ENCODE peak calls at places on chromosome 22, in four cellular contexts. One of them, this sample, is unnamed.

GRCh38 chr22:50262460-50262911 is 1.0 kb upstream of the MAPK12 start:
- DNase-seq in stomach: no peak
- DNase-seq in tibial nerve: no peak
- DNase-seq in GM12892: no peak
- DNase-seq in this sample: peak; percentile 82

GRCh38 chr22:33105501-33105911 is 47.3 kb upstream of the SYN3 start:
- DNase-seq in stomach: no peak
- DNase-seq in tibial nerve: no peak
- DNase-seq in GM12892: no peak
- DNase-seq in this sample: no peak

GRCh38 chr22:41243361-41243760 is 2.6 kb upstream of the CHADL start:
- DNase-seq in stomach: no peak
- DNase-seq in tibial nerve: no peak
- DNase-seq in GM12892: no peak
- DNase-seq in this sample: no peak

GRCh38 chr22:45272498-45272897 is 12.3 kb upstream of the UPK3A start:
- DNase-seq in tibial nerve: no peak
- DNase-seq in stomach: no peak
- DNase-seq in GM12892: no peak
- DNase-seq in this sample: no peak

GRCh38 chr22:43831561-43832392 is 19.7 kb upstream of the EFCAB6 start:
- DNase-seq in GM12892: no peak
- DNase-seq in stomach: no peak
- DNase-seq in tibial nerve: no peak
- DNase-seq in this sample: no peak

GRCh38 chr22:42792909-42793847 is 63.9 kb downstream of the ARFGAP3 start:
- DNase-seq in tibial nerve: no peak
- DNase-seq in stomach: peak; percentile 23
- DNase-seq in GM12892: no peak
- DNase-seq in this sample: no peak

GRCh38 chr22:27612075-27612474 is 189.5 kb downstream of the MN1 start:
- DNase-seq in tibial nerve: no peak
- DNase-seq in stomach: no peak
- DNase-seq in GM12892: no peak
- DNase-seq in this sample: no peak

GRCh38 chr22:49026476-49027121 is 801.1 kb downstream of the BRD1 start:
- DNase-seq in stomach: no peak
- DNase-seq in tibial nerve: no peak
- DNase-seq in GM12892: no peak
- DNase-seq in this sample: no peak

GRCh38 chr22:49633010-49633324 is 194.7 kb downstream of the BRD1 start:
- DNase-seq in stomach: no peak
- DNase-seq in GM12892: no peak
- DNase-seq in tibial nerve: no peak
- DNase-seq in this sample: no peak

GRCh38 chr22:42270178-42270511 is 308 bp downstream of the TCF20 start:
- DNase-seq in tibial nerve: no peak
- DNase-seq in stomach: no peak
- DNase-seq in GM12892: no peak
- DNase-seq in this sample: peak; percentile 27

GRCh38 chr22:32623943-32624342 is 149.3 kb downstream of the FBXO7 start:
- DNase-seq in GM12892: no peak
- DNase-seq in stomach: peak; percentile 41
- DNase-seq in tibial nerve: peak; percentile 80
- DNase-seq in this sample: no peak

GRCh38 chr22:49514656-49515055 is 313.0 kb downstream of the BRD1 start:
- DNase-seq in tibial nerve: no peak
- DNase-seq in GM12892: no peak
- DNase-seq in stomach: peak; percentile 7
- DNase-seq in this sample: no peak

GRCh38 chr22:36201630-36202312 is at the start of gene APOL4:
- DNase-seq in stomach: peak; percentile 70
- DNase-seq in tibial nerve: peak; percentile 69
- DNase-seq in GM12892: no peak
- DNase-seq in this sample: no peak

GRCh38 chr22:49369726-49370717 is 457.7 kb downstream of the BRD1 start:
- DNase-seq in GM12892: no peak
- DNase-seq in tibial nerve: no peak
- DNase-seq in stomach: peak; percentile 15
- DNase-seq in this sample: no peak

GRCh38 chr22:27551402-27551801 is 250.2 kb downstream of the MN1 start:
- DNase-seq in tibial nerve: no peak
- DNase-seq in GM12892: no peak
- DNase-seq in stomach: no peak
- DNase-seq in this sample: no peak

GRCh38 chr22:42680648-42681047 is 31.5 kb upstream of the CYB5R3 start:
- DNase-seq in tibial nerve: no peak
- DNase-seq in stomach: no peak
- DNase-seq in GM12892: no peak
- DNase-seq in this sample: peak; percentile 79

GRCh38 chr22:43038325-43038724 is 23.4 kb upstream of the PACSIN2 start:
- DNase-seq in stomach: no peak
- DNase-seq in tibial nerve: no peak
- DNase-seq in GM12892: no peak
- DNase-seq in this sample: no peak

GRCh38 chr22:24398409-24398808 is 29.0 kb upstream of the ADORA2A start:
- DNase-seq in GM12892: no peak
- DNase-seq in tibial nerve: no peak
- DNase-seq in stomach: no peak
- DNase-seq in this sample: no peak

GRCh38 chr22:32612834-32613233 is 138.2 kb downstream of the FBXO7 start:
- DNase-seq in tibial nerve: no peak
- DNase-seq in stomach: no peak
- DNase-seq in GM12892: no peak
- DNase-seq in this sample: no peak

GRCh38 chr22:44714703-44715350 is 12.8 kb downstream of the PRR5 start:
- DNase-seq in stomach: no peak
- DNase-seq in GM12892: no peak
- DNase-seq in tibial nerve: no peak
- DNase-seq in this sample: no peak

GRCh38 chr22:28906312-28906711 is 22.9 kb downstream of the ZNRF3 start:
- DNase-seq in stomach: no peak
- DNase-seq in tibial nerve: no peak
- DNase-seq in GM12892: no peak
- DNase-seq in this sample: no peak

GRCh38 chr22:29842172-29842571 is 4.1 kb upstream of the ASCC2 start:
- DNase-seq in tibial nerve: no peak
- DNase-seq in GM12892: no peak
- DNase-seq in stomach: no peak
- DNase-seq in this sample: no peak

GRCh38 chr22:36781656-36782627 is 6.0 kb upstream of the IFT27 start:
- DNase-seq in GM12892: peak; percentile 87
- DNase-seq in stomach: peak; percentile 82
- DNase-seq in tibial nerve: peak; percentile 62
- DNase-seq in this sample: peak; percentile 81

GRCh38 chr22:49618689-49618953 is 209.1 kb downstream of the BRD1 start:
- DNase-seq in GM12892: no peak
- DNase-seq in stomach: no peak
- DNase-seq in tibial nerve: no peak
- DNase-seq in this sample: no peak

GRCh38 chr22:41177626-41178424 is 27.3 kb upstream of the L3MBTL2 start:
- DNase-seq in stomach: no peak
- DNase-seq in tibial nerve: no peak
- DNase-seq in GM12892: no peak
- DNase-seq in this sample: no peak

GRCh38 chr22:44192098-44192810 is 11.5 kb downstream of the PARVG start:
- DNase-seq in GM12892: no peak
- DNase-seq in stomach: no peak
- DNase-seq in tibial nerve: no peak
- DNase-seq in this sample: peak; percentile 26

GRCh38 chr22:24947881-24948280 is 1.4 kb upstream of the LHFPL7 start:
- DNase-seq in GM12892: no peak
- DNase-seq in tibial nerve: no peak
- DNase-seq in stomach: no peak
- DNase-seq in this sample: no peak

GRCh38 chr22:29635734-29636357 is 32.4 kb downstream of the NF2 start:
- DNase-seq in GM12892: no peak
- DNase-seq in stomach: no peak
- DNase-seq in tibial nerve: no peak
- DNase-seq in this sample: no peak

GRCh38 chr22:24051028-24051427 is 39.9 kb downstream of the CABIN1 start:
- DNase-seq in GM12892: no peak
- DNase-seq in tibial nerve: no peak
- DNase-seq in stomach: no peak
- DNase-seq in this sample: no peak

GRCh38 chr22:23548501-23549197 is 31.4 kb downstream of the IGLL1 start:
- DNase-seq in GM12892: no peak
- DNase-seq in stomach: no peak
- DNase-seq in tibial nerve: no peak
- DNase-seq in this sample: no peak

GRCh38 chr22:43743131-43743530 is 69.0 kb downstream of the EFCAB6 start:
- DNase-seq in tibial nerve: no peak
- DNase-seq in stomach: no peak
- DNase-seq in GM12892: no peak
- DNase-seq in this sample: no peak

GRCh38 chr22:36280379-36280778 is 27.4 kb downstream of the APOL1 start:
- DNase-seq in GM12892: no peak
- DNase-seq in stomach: no peak
- DNase-seq in tibial nerve: no peak
- DNase-seq in this sample: no peak

GRCh38 chr22:50691521-50691920 is 18.9 kb downstream of the SHANK3 start:
- DNase-seq in tibial nerve: peak; percentile 3
- DNase-seq in GM12892: no peak
- DNase-seq in stomach: no peak
- DNase-seq in this sample: no peak

GRCh38 chr22:29617922-29618629 is 14.6 kb downstream of the NF2 start:
- DNase-seq in stomach: no peak
- DNase-seq in GM12892: no peak
- DNase-seq in tibial nerve: no peak
- DNase-seq in this sample: no peak

GRCh38 chr22:50705851-50706351 is 32.1 kb upstream of the ACR start:
- DNase-seq in tibial nerve: no peak
- DNase-seq in GM12892: no peak
- DNase-seq in stomach: no peak
- DNase-seq in this sample: no peak

GRCh38 chr22:17472886-17473285 is 90.4 kb upstream of the SLC25A18 start:
- DNase-seq in stomach: no peak
- DNase-seq in GM12892: no peak
- DNase-seq in tibial nerve: no peak
- DNase-seq in this sample: no peak

GRCh38 chr22:39522567-39523300 is 2.4 kb downstream of the ATF4 start:
- DNase-seq in GM12892: no peak
- DNase-seq in tibial nerve: no peak
- DNase-seq in stomach: peak; percentile 56
- DNase-seq in this sample: no peak
- TF ChIP-seq POLR2A in GM12892: peak; percentile 92
- TF ChIP-seq POLR2A in tibial nerve: no peak
- TF ChIP-seq POLR2A in stomach: no peak
- TF ChIP-seq POLR2A in this sample: no peak

GRCh38 chr22:37804886-37805857 is 2.6 kb upstream of the GCAT start:
- DNase-seq in stomach: peak; percentile 92
- DNase-seq in tibial nerve: peak; percentile 82
- DNase-seq in GM12892: no peak
- DNase-seq in this sample: no peak
- TF ChIP-seq POLR2A in stomach: no peak
- TF ChIP-seq POLR2A in tibial nerve: no peak
- TF ChIP-seq POLR2A in GM12892: peak; percentile 59
- TF ChIP-seq POLR2A in this sample: no peak

DNA sequence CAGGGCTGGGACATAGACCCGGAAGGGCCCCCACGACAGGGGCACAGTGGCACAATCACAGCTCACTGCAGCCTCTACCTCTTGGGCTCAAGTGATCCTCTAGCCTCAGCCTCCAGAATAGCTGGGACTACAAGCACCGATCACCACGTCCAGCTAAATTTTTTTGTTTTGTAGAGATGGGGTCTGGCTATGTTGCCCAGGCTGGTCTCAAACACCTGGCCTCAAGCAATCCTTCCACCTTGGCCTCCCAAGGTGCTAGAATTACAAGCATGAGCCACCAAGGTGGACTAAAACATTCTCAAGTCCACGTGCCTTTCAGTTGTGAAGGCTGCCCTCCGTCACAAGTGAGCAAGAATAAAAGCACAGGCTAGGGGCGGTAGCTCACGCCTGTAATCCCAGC is 10.1 kb upstream of the COMT start:
- DNase-seq in stomach: no peak
- DNase-seq in GM12892: no peak
- DNase-seq in tibial nerve: no peak
- DNase-seq in this sample: no peak
- TF ChIP-seq POLR2A in stomach: no peak
- TF ChIP-seq POLR2A in GM12892: no peak
- TF ChIP-seq POLR2A in tibial nerve: no peak
- TF ChIP-seq POLR2A in this sample: no peak

GRCh38 chr22:20080776-20081654 is 974 bp downstream of the DGCR8 start:
- DNase-seq in GM12892: no peak
- DNase-seq in stomach: no peak
- DNase-seq in tibial nerve: no peak
- DNase-seq in this sample: peak; percentile 36

GRCh38 chr22:20076627-20077172 is 3.3 kb upstream of the DGCR8 start:
- DNase-seq in stomach: no peak
- DNase-seq in tibial nerve: no peak
- DNase-seq in GM12892: no peak
- DNase-seq in this sample: no peak

GRCh38 chr22:20083157-20083890 is 3.3 kb downstream of the DGCR8 start:
- DNase-seq in stomach: no peak
- DNase-seq in tibial nerve: no peak
- DNase-seq in GM12892: no peak
- DNase-seq in this sample: no peak

GRCh38 chr22:20080445-20080775 is 369 bp downstream of the DGCR8 start:
- DNase-seq in stomach: peak; percentile 62
- DNase-seq in tibial nerve: no peak
- DNase-seq in GM12892: peak; percentile 85
- DNase-seq in this sample: peak; percentile 40

DNA sequence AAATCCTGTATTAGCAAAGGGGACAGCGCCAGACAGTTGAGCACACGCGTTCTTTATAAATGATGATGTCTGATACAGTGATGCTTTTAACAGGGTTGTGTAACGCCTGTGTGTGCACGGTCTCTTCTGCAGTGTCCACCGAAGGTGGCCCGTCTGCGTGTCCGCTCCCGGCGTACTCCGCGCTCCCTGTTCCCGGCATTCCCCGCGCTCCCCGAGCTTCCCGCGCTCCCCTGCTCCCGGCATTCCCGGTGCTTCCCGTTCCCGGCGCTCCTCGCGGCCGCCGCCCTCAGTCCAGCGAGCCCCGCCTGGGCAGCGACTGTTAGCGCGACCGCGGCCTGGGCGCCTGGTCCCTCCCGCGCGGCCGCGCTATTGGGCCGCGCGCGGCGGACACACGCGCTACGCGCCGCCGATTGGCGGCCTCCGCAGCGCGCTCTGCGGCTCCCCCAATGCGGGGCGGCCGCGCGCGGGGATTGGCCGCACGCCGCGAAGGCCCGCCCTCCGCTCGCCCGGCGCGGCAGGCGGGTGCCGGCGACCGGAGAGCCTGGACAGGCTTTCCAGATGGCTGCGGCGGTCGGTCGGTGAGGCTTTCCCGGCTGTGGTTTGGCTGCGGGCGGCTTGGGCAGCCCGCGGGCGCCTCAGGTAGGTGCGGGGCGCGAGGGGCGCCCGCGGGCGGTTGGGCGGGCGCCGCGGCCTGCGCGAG is at the start of gene DGCR8:
- DNase-seq in tibial nerve: peak; percentile 80
- DNase-seq in GM12892: peak; percentile 98
- DNase-seq in stomach: peak; percentile 94
- DNase-seq in this sample: peak; percentile 89
- TF ChIP-seq POLR2A in tibial nerve: peak; percentile 18
- TF ChIP-seq POLR2A in GM12892: peak; percentile 80
- TF ChIP-seq POLR2A in stomach: no peak
- TF ChIP-seq POLR2A in this sample: peak; percentile 82